ENCODE peak calls at places on chromosomes 13 and 19, in six cellular contexts. S is adrenal gland; K is GM23248; D is naive thymus-derived CD4-positive, alpha-beta T cell; M is spleen; Y is aorta. E is an unnamed sample.
A peak's percentile ranks its signal among the peaks of the same experiment; 100 is the strongest.

GRCh38 chr19:48372904-48373303 is 8.7 kb downstream of the SYNGR4 start:
- DNase-seq in D (no peak), M (no peak), Y (no peak), S (no peak), K (peak; percentile 31), E (no peak)

GRCh38 chr19:19032420-19033175 is 719 bp downstream of the SUGP2 start:
- DNase-seq in K (peak; percentile 90), M (peak; percentile 89), S (peak; percentile 91), Y (peak; percentile 95), D (peak; percentile 76), E (peak; percentile 87)

GRCh38 chr13:89432997-89433396 is 1761.8 kb downstream of the SLITRK5 start:
- DNase-seq in S (no peak), M (no peak), D (no peak), Y (no peak), K (no peak), E (no peak)

GRCh38 chr19:4911314-4911713 is 2.0 kb downstream of the UHRF1 start:
- DNase-seq in S (no peak), K (peak; percentile 59), Y (no peak), M (no peak), D (no peak), E (no peak)

GRCh38 chr19:13906525-13906904 is 514 bp downstream of the CC2D1A start:
- DNase-seq in K (peak; percentile 38), S (no peak), D (no peak), M (no peak), Y (no peak), E (peak; percentile 81)

GRCh38 chr13:63351081-63351480 is 1935.4 kb upstream of the PCDH20 start:
- DNase-seq in K (no peak), Y (no peak), D (no peak), M (no peak), S (no peak), E (no peak)

GRCh38 chr13:31201341-31202024 is 1.7 kb downstream of the B3GLCT start:
- DNase-seq in K (peak; percentile 88), D (no peak), S (peak; percentile 53), Y (no peak), M (no peak), E (no peak)

GRCh38 chr13:105936816-105937215 is 598.6 kb downstream of the EFNB2 start:
- DNase-seq in S (no peak), Y (no peak), D (no peak), M (no peak), K (peak; percentile 5), E (no peak)

GRCh38 chr19:12884926-12885748 is 1.9 kb downstream of the KLF1 start:
- DNase-seq in M (peak; percentile 96), Y (peak; percentile 84), K (peak; percentile 75), D (peak; percentile 89), S (peak; percentile 60), E (peak; percentile 95)

GRCh38 chr19:49915271-49915670 is 13.7 kb upstream of the ATF5 start:
- DNase-seq in K (no peak), S (no peak), Y (no peak), M (no peak), D (no peak), E (no peak)

DNA sequence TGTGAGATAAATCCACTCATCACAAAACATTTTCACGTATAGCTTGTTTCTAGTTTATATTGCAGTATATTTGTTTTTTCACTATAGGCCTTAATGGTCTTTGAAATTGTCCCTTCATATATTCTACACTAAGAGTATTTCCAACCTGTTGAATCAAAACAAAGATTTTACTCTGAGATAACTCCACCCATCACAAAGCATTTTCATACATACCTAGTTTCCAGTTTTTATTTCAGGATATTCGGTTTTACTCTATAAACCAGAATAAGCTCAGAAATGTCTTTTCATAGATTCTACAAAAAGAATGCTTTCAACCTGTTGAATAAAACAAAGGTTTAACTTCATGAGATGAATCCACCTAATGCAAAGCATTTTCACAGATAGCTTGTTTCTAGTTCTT is 1528.7 kb downstream of the UQCRFS1 start:
- DNase-seq in K (no peak), D (no peak), S (no peak), M (no peak), Y (no peak), E (no peak)
- H3K9me3 ChIP-seq in K (no peaks in the 10 kb centered on the region), D (peaks cover 10% of the 10 kb centered on the region), S (no peaks in the 10 kb centered on the region), M (peaks cover 35% of the 10 kb centered on the region), Y (no peaks in the 10 kb centered on the region), E (no peaks in the 10 kb centered on the region)

GRCh38 chr19:34757441-34757840 is 15.6 kb downstream of the ZNF599 start:
- DNase-seq in S (no peak), M (no peak), K (no peak), D (no peak), Y (no peak), E (no peak)

GRCh38 chr19:34759218-34759917 is 13.6 kb downstream of the ZNF599 start:
- DNase-seq in M (no peak), D (no peak), Y (no peak), S (no peak), K (no peak), E (no peak)
- H3K9me3 ChIP-seq in M (peaks cover 100% of the 10 kb centered on the region), D (peaks cover 95% of the 10 kb centered on the region), Y (peaks cover 39% of the 10 kb centered on the region), S (peaks cover 6% of the 10 kb centered on the region), K (peaks cover 32% of the 10 kb centered on the region), E (peaks cover 91% of the 10 kb centered on the region)

DNA sequence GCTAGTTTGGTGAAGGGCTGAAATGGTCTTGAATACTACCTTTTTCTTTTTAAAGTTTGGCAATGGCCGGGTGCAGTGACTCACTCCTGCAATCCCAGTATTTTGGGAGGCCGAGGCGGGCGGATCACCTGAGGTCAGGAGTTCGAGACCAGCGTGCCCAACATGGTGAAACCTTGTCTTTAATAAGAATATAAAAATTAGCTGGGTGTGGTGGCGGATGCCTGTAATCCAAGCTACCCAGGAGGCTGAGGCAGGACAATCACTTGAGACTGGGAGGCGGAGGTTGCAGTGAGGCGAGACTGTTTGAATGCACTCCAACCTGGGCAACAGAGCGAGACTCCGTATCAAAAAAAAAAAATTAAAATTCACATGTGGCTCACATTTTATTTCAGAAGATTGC is 880 bp upstream of the ZNF723 start:
- DNase-seq in Y (no peak), D (no peak), M (no peak), S (no peak), K (no peak), E (no peak)
- H3K9me3 ChIP-seq in Y (peaks cover 1% of the 10 kb centered on the region), D (peaks cover 18% of the 10 kb centered on the region), M (peaks cover 100% of the 10 kb centered on the region), S (no peaks in the 10 kb centered on the region), K (no peaks in the 10 kb centered on the region), E (no peaks in the 10 kb centered on the region)

GRCh38 chr13:37835392-37835791 is 34.2 kb downstream of the TRPC4 start:
- DNase-seq in S (no peak), Y (no peak), D (no peak), M (no peak), K (no peak), E (no peak)

DNA sequence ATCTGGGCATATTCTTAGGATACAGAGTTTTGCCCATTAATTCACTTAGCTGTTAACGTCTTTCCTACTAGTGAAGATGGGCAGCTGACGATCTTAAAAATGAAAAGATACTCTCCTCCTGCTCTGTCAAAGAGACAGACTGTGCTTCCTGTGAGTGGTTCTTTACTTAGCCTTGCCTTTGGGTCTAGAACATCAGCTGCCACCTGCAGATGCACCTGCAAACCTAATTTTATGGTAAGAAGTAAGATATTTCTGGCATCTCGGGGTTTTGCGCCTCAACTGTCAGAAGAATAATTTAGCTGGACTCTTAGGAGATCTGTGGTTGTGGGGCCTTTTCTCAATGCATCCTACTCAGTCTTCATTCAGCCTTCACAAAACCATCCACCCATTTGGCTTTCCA is 36.2 kb downstream of the TRPC4 start:
- DNase-seq in Y (no peak), K (no peak), D (no peak), S (no peak), M (no peak), E (no peak)
- H3K9me3 ChIP-seq in Y (no peaks in the 10 kb centered on the region), K (no peaks in the 10 kb centered on the region), D (no peaks in the 10 kb centered on the region), S (no peaks in the 10 kb centered on the region), M (no peaks in the 10 kb centered on the region), E (no peaks in the 10 kb centered on the region)

GRCh38 chr19:57566396-57567256 is 7.0 kb upstream of the ZNF550 start:
- DNase-seq in S (no peak), M (no peak), K (peak; percentile 47), D (no peak), Y (no peak), E (no peak)
- H3K9me3 ChIP-seq in S (peaks cover 7% of the 10 kb centered on the region), M (peaks cover 100% of the 10 kb centered on the region), K (no peaks in the 10 kb centered on the region), D (peaks cover 81% of the 10 kb centered on the region), Y (peaks cover 41% of the 10 kb centered on the region), E (peaks cover 66% of the 10 kb centered on the region)

DNA sequence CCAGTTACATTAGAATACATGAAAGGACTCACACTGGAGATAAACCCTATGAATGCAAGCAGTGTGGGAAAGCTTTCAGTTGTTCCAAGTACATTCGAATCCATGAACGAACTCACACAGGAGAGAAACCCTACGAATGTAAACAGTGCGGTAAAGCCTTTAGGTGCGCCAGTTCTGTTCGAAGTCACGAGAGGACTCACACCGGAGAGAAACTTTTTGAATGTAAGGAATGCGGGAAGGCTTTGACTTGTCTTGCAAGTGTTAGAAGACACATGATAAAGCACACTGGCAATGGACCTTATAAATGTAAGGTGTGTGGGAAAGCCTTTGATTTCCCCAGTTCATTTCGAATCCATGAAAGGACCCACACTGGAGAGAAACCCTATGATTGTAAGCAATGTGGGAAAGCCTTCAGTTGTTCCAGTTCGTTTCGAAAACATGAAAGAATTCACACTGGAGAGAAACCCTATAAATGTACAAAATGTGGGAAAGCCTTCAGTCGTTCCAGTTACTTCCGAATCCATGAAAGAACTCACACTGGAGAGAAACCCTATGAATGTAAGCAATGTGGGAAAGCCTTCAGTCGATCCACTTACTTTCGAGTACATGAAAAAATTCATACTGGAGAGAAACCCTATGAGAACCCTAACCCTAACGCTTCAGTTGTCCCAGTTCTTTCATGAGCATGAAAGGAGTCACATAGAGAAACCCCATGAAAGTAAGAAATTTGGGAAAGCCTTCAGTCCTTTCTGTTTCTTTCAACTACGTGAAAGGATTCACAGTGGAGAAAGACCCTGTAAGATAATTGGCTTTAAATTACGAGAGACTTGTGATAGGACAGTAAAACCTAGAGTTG is 20.2 kb downstream of the ZNF627 start:
- DNase-seq in Y (no peak), S (no peak), D (no peak), K (no peak), M (no peak), E (no peak)
- H3K9me3 ChIP-seq in Y (no peaks in the 10 kb centered on the region), S (no peaks in the 10 kb centered on the region), D (peaks cover 34% of the 10 kb centered on the region), K (no peaks in the 10 kb centered on the region), M (peaks cover 53% of the 10 kb centered on the region), E (peaks cover 14% of the 10 kb centered on the region)

GRCh38 chr13:78410847-78411246 is 192.5 kb downstream of the POU4F1 start:
- DNase-seq in S (no peak), Y (no peak), D (no peak), K (no peak), M (no peak), E (no peak)
- H3K9me3 ChIP-seq in S (no peaks in the 10 kb centered on the region), Y (no peaks in the 10 kb centered on the region), D (no peaks in the 10 kb centered on the region), K (no peaks in the 10 kb centered on the region), M (no peaks in the 10 kb centered on the region), E (no peaks in the 10 kb centered on the region)

DNA sequence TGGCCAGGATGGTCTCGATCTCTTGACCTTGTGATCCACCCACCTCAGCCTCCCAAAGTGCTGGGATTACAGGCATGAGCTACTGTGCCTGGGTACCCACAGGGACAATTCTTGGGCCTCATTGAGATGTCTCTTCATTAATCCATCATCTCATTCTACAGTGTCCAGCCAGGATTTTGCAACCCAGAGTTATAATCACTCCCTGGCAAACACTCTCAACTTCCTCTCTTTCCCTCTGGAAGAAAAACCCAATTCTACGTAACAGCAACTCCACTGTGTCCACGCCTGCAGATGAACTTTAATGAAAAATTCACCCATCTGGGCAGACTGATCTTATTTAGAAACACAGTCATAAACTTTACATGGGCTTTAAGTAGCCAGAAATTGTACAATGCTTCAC is 90.1 kb upstream of the ABCC4 start:
- DNase-seq in K (no peak), S (no peak), D (no peak), Y (no peak), M (no peak), E (no peak)
- H3K9me3 ChIP-seq in K (no peaks in the 10 kb centered on the region), S (no peaks in the 10 kb centered on the region), D (no peaks in the 10 kb centered on the region), Y (no peaks in the 10 kb centered on the region), M (no peaks in the 10 kb centered on the region), E (no peaks in the 10 kb centered on the region)